ENCODE peak calls at places on chromosomes 4 and X, in nine cellular contexts. D, X, B, V, Y, T, P, A and G are unnamed samples.

GRCh38 chrX:49915352-49916222 is 6.8 kb upstream of the CLCN5 start:
- DNase-seq in D (peak; percentile 68), X (peak; percentile 64), B (peak; percentile 53), V (peak; percentile 52), Y (no peak), T (no peak), P (peak; percentile 48), A (peak; percentile 34), G (no peak)

GRCh38 chrX:96102997-96103396 is 581.6 kb upstream of the DIAPH2 start:
- DNase-seq in D (no peak), X (no peak), B (no peak), V (no peak), Y (peak; percentile 61), T (no peak), P (no peak), A (no peak), G (no peak)

GRCh38 chr4:44848466-44848865 is 122.1 kb upstream of the GNPDA2 start:
- DNase-seq in D (no peak), X (no peak), B (no peak), V (no peak), Y (no peak), T (no peak), P (no peak), A (no peak), G (no peak)

GRCh38 chr4:176638992-176639391 is 153.7 kb downstream of the VEGFC start:
- DNase-seq in D (no peak), X (peak; percentile 65), B (no peak), V (no peak), Y (no peak), T (no peak), P (peak; percentile 18), A (peak; percentile 40), G (no peak)

GRCh38 chrX:107825698-107826285 is at the start of gene MID2:
- DNase-seq in D (peak; percentile 59), X (peak; percentile 47), B (peak; percentile 35), V (peak; percentile 69), Y (peak; percentile 80), T (peak; percentile 9), P (peak; percentile 58), A (peak; percentile 43), G (peak; percentile 45)

GRCh38 chr4:55291227-55291629 is 54.8 kb upstream of the SRD5A3 start:
- DNase-seq in D (no peak), X (peak; percentile 40), B (no peak), V (no peak), Y (no peak), T (no peak), P (peak; percentile 2), A (peak; percentile 34), G (no peak)

GRCh38 chrX:135421537-135421931 is 210 bp upstream of the SMIM10L2A start:
- DNase-seq in D (peak; percentile 89), X (peak; percentile 40), B (peak; percentile 76), V (peak; percentile 90), Y (peak; percentile 95), T (peak; percentile 78), P (peak; percentile 37), A (peak; percentile 54), G (peak; percentile 79)

GRCh38 chr4:99687120-99687519 is 29.5 kb upstream of the C4orf54 start:
- DNase-seq in D (no peak), X (no peak), B (no peak), V (no peak), Y (no peak), T (no peak), P (no peak), A (no peak), G (no peak)

GRCh38 chrX:1442724-1443367 is 9.9 kb downstream of the ASMTL start:
- DNase-seq in D (no peak), X (no peak), B (no peak), V (no peak), Y (peak; percentile 53), T (no peak), P (no peak), A (no peak), G (peak; percentile 6)

GRCh38 chr4:72295966-72296557 is 264.3 kb downstream of the NPFFR2 start:
- DNase-seq in D (peak; percentile 63), X (peak; percentile 65), B (no peak), V (no peak), Y (no peak), T (no peak), P (peak; percentile 58), A (peak; percentile 55), G (no peak)